ENCODE peak calls at places on chromosomes 11 and 22, in seven cellular contexts. L, C, S, W, A, N and K are unnamed samples.
A peak's percentile ranks its signal among the peaks of the same experiment; 100 is the strongest.

GRCh38 chr22:32957093-32957835 is 100.9 kb downstream of the SYN3 start:
- DNase-seq in W (no peak), L (no peak), N (no peak), A (no peak), C (no peak), S (no peak), K (no peak)

GRCh38 chr22:44338183-44338812 is 25.5 kb upstream of the SHISAL1 start:
- DNase-seq in C (no peak), W (peak; percentile 80), S (no peak), L (no peak), N (no peak), A (no peak), K (no peak)

GRCh38 chr11:33980896-33981295 is 70.6 kb upstream of the CAPRIN1 start:
- DNase-seq in C (no peak), W (no peak), L (no peak), S (no peak), A (no peak), N (no peak), K (no peak)

GRCh38 chr11:83008581-83008923 is 63.1 kb downstream of the RAB30 start:
- DNase-seq in L (no peak), C (no peak), N (no peak), W (no peak), A (no peak), S (no peak), K (no peak)

GRCh38 chr11:79241205-79241604 is 199.6 kb downstream of the TENM4 start:
- DNase-seq in N (no peak), W (no peak), L (no peak), A (no peak), S (no peak), C (no peak), K (no peak)

GRCh38 chr11:94740975-94741707 is 27.0 kb upstream of the AMOTL1 start:
- DNase-seq in L (no peak), A (peak; percentile 59), C (peak; percentile 38), S (no peak), N (no peak), W (no peak), K (no peak)

GRCh38 chr11:128735935-128736610 is 42.2 kb downstream of the FLI1 start:
- DNase-seq in C (no peak), N (no peak), L (no peak), W (no peak), A (no peak), S (no peak), K (no peak)

GRCh38 chr11:120096756-120097191 is 41.1 kb downstream of the TRIM29 start:
- DNase-seq in W (no peak), A (no peak), L (no peak), C (peak; percentile 43), S (no peak), N (no peak), K (no peak)

DNA sequence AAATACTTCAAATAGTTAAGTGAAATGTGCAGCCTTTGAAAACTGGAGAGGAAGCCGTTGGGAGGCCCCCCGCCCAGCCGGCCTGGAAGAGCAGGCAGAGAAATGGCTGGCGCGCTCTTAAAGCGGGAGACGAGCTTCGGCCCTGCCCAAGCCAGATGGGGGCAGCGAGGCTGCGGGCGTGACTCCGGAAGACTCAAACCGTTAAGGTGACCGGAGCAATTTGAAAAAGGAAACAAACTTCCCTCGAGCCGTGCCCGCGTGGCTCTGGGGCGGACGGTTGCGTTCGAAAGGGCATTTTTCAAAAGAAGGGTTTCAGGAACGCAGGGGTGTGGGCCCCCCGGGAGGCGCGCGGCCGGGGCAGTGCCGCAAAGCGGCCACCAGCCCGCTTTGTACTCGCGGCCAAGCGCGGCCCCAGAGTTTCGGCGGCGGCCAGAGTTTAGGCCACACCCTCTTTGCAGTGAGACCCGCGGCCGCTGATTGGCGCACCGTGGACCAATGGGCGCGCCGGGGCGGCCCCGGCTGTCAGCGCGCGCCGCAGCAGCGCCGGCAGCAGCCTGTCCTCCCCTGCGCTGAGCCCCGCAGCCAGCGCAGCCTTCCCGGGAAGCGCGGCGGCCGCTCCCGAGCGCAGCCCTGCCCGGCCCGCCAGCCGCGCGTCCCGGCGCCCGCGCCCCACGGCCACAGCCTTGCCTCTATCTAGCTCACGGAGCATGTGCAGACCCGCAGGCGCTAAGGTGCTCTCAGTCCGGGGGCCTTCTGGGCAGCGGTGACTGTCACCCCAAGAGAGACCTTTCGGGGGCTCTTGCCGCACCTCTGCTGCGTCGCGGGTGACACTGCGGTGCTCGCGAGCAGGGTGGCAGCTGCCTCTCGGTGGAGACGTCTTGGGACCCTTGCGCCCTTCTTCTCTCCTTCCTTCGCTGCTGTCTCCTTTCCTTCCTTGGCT is at the start of gene NAV2:
- DNase-seq in N (peak; percentile 94), W (peak; percentile 92), C (peak; percentile 98), S (peak; percentile 91), L (peak; percentile 93), A (peak; percentile 58), K (peak; percentile 81)
- TF ChIP-seq POLR2AphosphoS5 in N (peak; percentile 91), W (peak; percentile 74), C (peak; percentile 46), S (peak; percentile 81), L (peak; percentile 48), A (peak; percentile 88), K (no peak)

DNA sequence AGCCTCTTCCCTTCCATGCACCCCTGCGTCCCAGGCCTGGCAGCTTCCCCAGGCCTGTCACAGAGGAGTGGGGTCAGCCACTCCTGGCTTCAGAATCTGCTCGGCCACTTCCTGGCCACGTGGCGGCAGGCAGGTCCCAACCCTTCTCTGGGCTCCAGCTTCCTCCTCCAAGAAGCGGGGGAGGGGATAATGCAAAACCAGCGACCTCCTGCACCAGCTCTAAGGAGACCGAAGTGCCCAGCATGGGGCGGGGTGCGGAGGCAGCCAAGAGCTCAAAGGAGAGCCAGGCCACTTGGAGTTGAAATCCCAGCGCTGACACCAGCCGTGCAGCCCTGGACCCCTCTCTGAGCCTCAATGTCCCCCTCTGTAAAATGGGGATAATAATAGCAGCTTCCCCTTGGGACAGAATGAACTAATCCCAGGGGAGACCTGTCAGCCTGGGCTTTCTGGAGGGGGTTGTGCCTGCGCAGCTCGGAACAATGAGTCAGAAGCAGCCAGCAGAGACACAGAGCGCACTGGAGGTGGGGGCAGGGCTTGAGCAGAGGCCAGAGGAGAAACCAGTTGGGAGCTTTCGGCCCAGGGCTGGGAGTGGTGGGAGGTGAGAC is 22.8 kb upstream of the PICK1 start:
- DNase-seq in S (peak; percentile 45), N (peak; percentile 81), C (peak; percentile 81), W (peak; percentile 56), L (no peak), A (peak; percentile 10), K (no peak)
- TF ChIP-seq POLR2AphosphoS5 in S (no peak), N (peak; percentile 67), C (peak; percentile 76), W (no peak), L (no peak), A (peak; percentile 22), K (no peak)

GRCh38 chr11:45429719-45430118 is 143.6 kb upstream of the SYT13 start:
- DNase-seq in A (no peak), S (no peak), L (no peak), C (no peak), N (no peak), W (no peak), K (no peak)

GRCh38 chr11:45432910-45433309 is 146.8 kb upstream of the SYT13 start:
- DNase-seq in N (no peak), W (no peak), C (no peak), L (no peak), A (no peak), S (no peak), K (no peak)

GRCh38 chr11:45435706-45436105 is 149.6 kb upstream of the SYT13 start:
- DNase-seq in S (no peak), C (no peak), N (no peak), L (no peak), A (no peak), W (no peak), K (no peak)

GRCh38 chr11:45431301-45432018 is 145.3 kb upstream of the SYT13 start:
- DNase-seq in L (no peak), W (no peak), S (no peak), N (no peak), A (no peak), C (no peak), K (no peak)

GRCh38 chr11:45432100-45432499 is 146.0 kb upstream of the SYT13 start:
- DNase-seq in A (no peak), W (no peak), S (no peak), N (no peak), L (no peak), C (no peak), K (no peak)
- TF ChIP-seq POLR2AphosphoS5 in A (no peak), W (no peak), S (no peak), N (no peak), L (no peak), C (no peak), K (no peak)

GRCh38 chr22:37745548-37746365 is 48.9 kb downstream of the TRIOBP start:
- DNase-seq in N (peak; percentile 95), C (peak; percentile 87), W (peak; percentile 95), L (peak; percentile 92), S (peak; percentile 95), A (no peak), K (peak; percentile 94)
- TF ChIP-seq POLR2AphosphoS5 in N (peak; percentile 69), C (no peak), W (no peak), L (no peak), S (peak; percentile 41), A (no peak), K (no peak)

GRCh38 chr22:22927196-22927887 is 39.7 kb downstream of the IGLL5 start:
- DNase-seq in S (no peak), L (no peak), A (no peak), C (peak; percentile 64), N (no peak), W (no peak), K (no peak)

GRCh38 chr22:22925146-22925794 is 37.7 kb downstream of the IGLL5 start:
- DNase-seq in S (no peak), A (no peak), C (peak; percentile 62), L (no peak), N (no peak), W (no peak), K (no peak)

GRCh38 chr22:22927888-22928665 is 40.5 kb downstream of the IGLL5 start:
- DNase-seq in L (no peak), W (no peak), C (peak; percentile 64), S (no peak), A (no peak), N (no peak), K (no peak)

GRCh38 chr22:22925795-22926358 is 38.3 kb downstream of the IGLL5 start:
- DNase-seq in S (no peak), L (no peak), W (no peak), N (no peak), A (no peak), C (peak; percentile 65), K (no peak)

GRCh38 chr22:22926359-22927195 is 39.0 kb downstream of the IGLL5 start:
- DNase-seq in N (no peak), W (no peak), S (no peak), A (no peak), C (peak; percentile 63), L (no peak), K (no peak)
- TF ChIP-seq POLR2AphosphoS5 in N (no peak), W (no peak), S (no peak), A (no peak), C (no peak), L (no peak), K (no peak)

GRCh38 chr11:64858467-64859401 is 14.3 kb upstream of the CDC42BPG start:
- DNase-seq in S (peak; percentile 70), W (peak; percentile 57), N (peak; percentile 94), C (no peak), L (peak; percentile 63), A (no peak), K (no peak)
- TF ChIP-seq POLR2AphosphoS5 in S (no peak), W (no peak), N (peak; percentile 80), C (no peak), L (no peak), A (no peak), K (peak; percentile 66)